ENCODE peak calls at places on chromosomes 5 and 9, in five cellular contexts. P is GM23338, J is HepG2, W is HCT116, Y is sigmoid colon. F is an unnamed sample.

GRCh38 chr9:108374606-108375005 is 481.2 kb downstream of the ACTL7B start:
- DNase-seq in P (no peak), J (no peak), W (no peak), Y (no peak), F (no peak)

GRCh38 chr5:10719965-10720364 is 41.1 kb downstream of the DAP start:
- DNase-seq in P (no peak), J (no peak), W (peak; percentile 86), Y (no peak), F (no peak)

GRCh38 chr5:128782446-128782845 is 182.8 kb upstream of the SLC27A6 start:
- DNase-seq in P (no peak), J (no peak), W (peak; percentile 12), Y (peak; percentile 84), F (no peak)

GRCh38 chr5:138212828-138213160 is 329 bp downstream of the CDC23 start:
- DNase-seq in P (peak; percentile 34), J (no peak), W (no peak), Y (no peak), F (no peak)

GRCh38 chr9:127898433-127899199 is 787 bp downstream of the ST6GALNAC6 start:
- DNase-seq in P (peak; percentile 56), J (peak; percentile 50), W (no peak), Y (peak; percentile 85), F (no peak)

GRCh38 chr5:95822038-95822407 is 503 bp downstream of the GLRX start:
- DNase-seq in P (peak; percentile 71), J (no peak), W (no peak), Y (peak; percentile 85), F (peak; percentile 80)

GRCh38 chr9:118577121-118577520 is 792.1 kb downstream of the BRINP1 start:
- DNase-seq in P (no peak), J (no peak), W (no peak), Y (no peak), F (no peak)

GRCh38 chr9:34086889-34087288 is 38.2 kb upstream of the UBAP2 start:
- DNase-seq in P (no peak), J (no peak), W (no peak), Y (no peak), F (no peak)

GRCh38 chr5:96952946-96953730 is 17.3 kb downstream of the LNPEP start:
- DNase-seq in P (no peak), J (no peak), W (no peak), Y (no peak), F (no peak)

GRCh38 chr9:133421615-133422542 is at the start of gene ADAMTS13:
- DNase-seq in P (peak; percentile 81), J (peak; percentile 74), W (no peak), Y (no peak), F (no peak)

GRCh38 chr5:35096209-35096608 is 48.5 kb upstream of the AGXT2 start:
- DNase-seq in P (no peak), J (no peak), W (no peak), Y (no peak), F (no peak)

DNA sequence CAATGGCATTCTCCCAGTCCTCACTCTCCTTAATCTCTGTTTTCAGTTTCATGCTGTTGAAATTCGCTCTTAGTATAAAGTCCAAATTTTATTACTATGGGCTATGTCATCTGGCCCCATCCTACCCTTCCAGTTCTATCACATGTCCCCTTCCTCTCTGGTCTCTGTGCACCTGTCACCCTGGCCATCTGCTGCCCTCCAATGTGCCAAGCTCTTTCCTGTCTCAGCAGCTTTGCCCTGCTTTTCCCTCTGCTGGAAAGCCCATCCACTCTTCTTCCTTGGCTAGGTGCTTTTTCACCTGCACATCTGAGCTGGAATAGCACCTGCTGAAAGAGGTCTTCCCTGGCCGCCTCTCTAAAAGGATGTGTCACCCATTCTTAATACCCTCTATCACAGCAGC is 284.6 kb upstream of the MAP3K1 start:
- DNase-seq in P (no peak), J (no peak), W (no peak), Y (no peak), F (no peak)
- H3K4me1 ChIP-seq in P (no peaks in the 10 kb centered on the region), J (peaks cover 33% of the 10 kb centered on the region), W (peaks cover 32% of the 10 kb centered on the region), Y (no peaks in the 10 kb centered on the region), F (no peaks in the 10 kb centered on the region)

GRCh38 chr5:7850533-7851239 is at the start of gene CFAP90:
- DNase-seq in P (peak; percentile 96), J (peak; percentile 49), W (no peak), Y (no peak), F (peak; percentile 91)

GRCh38 chr5:7850241-7850532 is 746 bp downstream of the CFAP90 start:
- DNase-seq in P (no peak), J (peak; percentile 6), W (no peak), Y (peak; percentile 66), F (no peak)

GRCh38 chr5:7852542-7852941 is 1.6 kb upstream of the CFAP90 start:
- DNase-seq in P (no peak), J (no peak), W (no peak), Y (no peak), F (no peak)

GRCh38 chr5:7851617-7852289 is 820 bp upstream of the CFAP90 start:
- DNase-seq in P (no peak), J (peak; percentile 24), W (no peak), Y (no peak), F (no peak)

DNA sequence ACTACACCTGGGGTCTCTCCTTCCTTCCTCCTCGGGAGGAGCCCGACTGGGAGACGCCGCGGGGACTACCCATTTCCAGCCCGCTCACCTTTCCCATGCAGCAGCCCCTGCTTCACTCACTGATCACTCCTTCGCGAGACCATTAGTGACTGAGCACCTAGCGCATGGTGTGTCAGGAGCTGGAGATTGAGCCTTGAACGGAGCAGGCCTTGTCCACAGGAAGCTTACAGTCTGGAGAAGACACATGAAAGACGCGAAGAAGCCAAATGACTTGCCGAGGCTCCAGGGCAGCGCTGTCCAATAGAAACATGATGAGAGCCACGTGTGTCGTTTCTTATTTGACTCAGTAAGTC is 283 bp upstream of the CFAP90 start:
- DNase-seq in P (no peak), J (no peak), W (no peak), Y (no peak), F (no peak)
- H3K4me3 ChIP-seq in P (peak overlapping the region; percentile 79), J (peak overlapping the region; percentile 71), W (no peak overlapping the region), Y (peak overlapping the region; percentile 61), F (peak overlapping the region; percentile 68)

DNA sequence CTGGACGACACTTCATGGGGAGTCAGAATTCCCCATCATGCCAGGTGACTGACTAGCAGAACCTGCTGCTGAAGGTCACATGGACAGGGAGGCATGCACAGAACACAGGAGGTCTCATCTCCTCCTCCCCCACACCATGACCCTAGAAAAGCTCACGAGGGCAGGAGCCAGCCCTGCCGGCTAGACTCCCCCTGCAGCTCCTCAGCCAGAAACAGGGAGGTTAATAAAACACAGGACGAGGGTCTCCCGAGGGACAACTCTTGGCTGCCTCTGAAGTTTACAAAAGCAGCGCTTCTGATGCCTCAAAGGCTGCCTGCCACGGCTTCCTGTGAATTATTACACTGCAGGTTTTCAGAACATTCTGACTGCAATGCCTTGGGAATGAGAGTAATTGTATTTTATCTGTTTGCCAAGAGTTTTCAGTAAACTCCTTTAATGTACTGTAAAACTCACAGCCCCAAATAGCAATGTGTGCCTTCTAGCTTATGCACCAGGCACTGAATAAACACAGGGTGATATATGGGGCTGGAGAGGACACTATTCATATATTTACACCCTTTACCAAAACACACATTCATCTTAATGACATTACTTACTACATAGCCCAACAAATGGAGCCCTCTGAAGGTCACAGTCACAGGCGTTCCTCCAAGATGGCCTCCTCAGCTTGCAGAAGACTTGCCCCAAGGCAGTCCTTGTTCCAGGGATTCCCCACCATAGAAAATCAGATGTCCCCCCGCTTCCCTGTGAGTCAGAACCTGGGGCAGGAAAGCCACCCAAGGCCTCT is 83.7 kb downstream of the C5orf15 start:
- DNase-seq in P (no peak), J (no peak), W (no peak), Y (peak; percentile 70), F (no peak)
- TF ChIP-seq POLR2AphosphoS5 in P (no peak), J (no peak), W (no peak), Y (peak; percentile 84), F (no peak)

GRCh38 chr5:151067632-151068031 is 13.2 kb downstream of the TNIP1 start:
- DNase-seq in P (no peak), J (no peak), W (no peak), Y (no peak), F (no peak)

GRCh38 chr5:151063590-151063989 is 17.2 kb downstream of the TNIP1 start:
- DNase-seq in P (no peak), J (no peak), W (no peak), Y (no peak), F (no peak)

GRCh38 chr5:151064916-151065499 is 15.8 kb downstream of the TNIP1 start:
- DNase-seq in P (no peak), J (no peak), W (no peak), Y (no peak), F (no peak)

GRCh38 chr5:151066920-151067319 is 13.9 kb downstream of the TNIP1 start:
- DNase-seq in P (no peak), J (no peak), W (no peak), Y (no peak), F (no peak)

DNA sequence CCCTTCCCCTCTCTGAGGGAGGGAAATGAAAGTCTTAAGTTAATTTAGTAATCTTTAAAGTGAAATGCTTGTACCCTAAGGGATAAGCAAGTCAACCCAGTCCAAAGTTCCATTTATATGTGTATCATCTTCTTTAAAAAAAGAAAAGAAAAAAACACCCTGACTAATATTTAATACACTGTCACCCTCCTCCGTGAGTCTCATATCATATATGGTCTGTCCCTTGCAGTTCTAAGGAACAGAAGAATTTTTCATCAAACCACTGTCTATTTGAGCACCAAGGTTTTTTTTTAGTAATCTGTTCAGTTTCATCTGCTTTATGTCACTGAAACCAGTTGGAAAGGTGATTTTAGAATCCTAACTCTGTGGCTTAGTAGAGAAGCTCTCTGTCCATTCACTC is 15.2 kb downstream of the TNIP1 start:
- DNase-seq in P (no peak), J (no peak), W (no peak), Y (no peak), F (no peak)
- H3K4me1 ChIP-seq in P (no peaks in the 10 kb centered on the region), J (peaks cover 42% of the 10 kb centered on the region), W (peaks cover 23% of the 10 kb centered on the region), Y (peaks cover 82% of the 10 kb centered on the region), F (peaks cover 78% of the 10 kb centered on the region)

GRCh38 chr5:151086192-151086869 is 5.5 kb upstream of the TNIP1 start:
- DNase-seq in P (no peak), J (no peak), W (no peak), Y (no peak), F (no peak)

GRCh38 chr5:151085517-151086031 is 4.7 kb upstream of the TNIP1 start:
- DNase-seq in P (no peak), J (no peak), W (no peak), Y (peak; percentile 87), F (peak; percentile 42)

GRCh38 chr5:151084363-151084762 is 3.5 kb upstream of the TNIP1 start:
- DNase-seq in P (no peak), J (no peak), W (no peak), Y (no peak), F (no peak)

GRCh38 chr5:151087475-151087874 is 6.6 kb upstream of the TNIP1 start:
- DNase-seq in P (no peak), J (no peak), W (no peak), Y (no peak), F (no peak)

DNA sequence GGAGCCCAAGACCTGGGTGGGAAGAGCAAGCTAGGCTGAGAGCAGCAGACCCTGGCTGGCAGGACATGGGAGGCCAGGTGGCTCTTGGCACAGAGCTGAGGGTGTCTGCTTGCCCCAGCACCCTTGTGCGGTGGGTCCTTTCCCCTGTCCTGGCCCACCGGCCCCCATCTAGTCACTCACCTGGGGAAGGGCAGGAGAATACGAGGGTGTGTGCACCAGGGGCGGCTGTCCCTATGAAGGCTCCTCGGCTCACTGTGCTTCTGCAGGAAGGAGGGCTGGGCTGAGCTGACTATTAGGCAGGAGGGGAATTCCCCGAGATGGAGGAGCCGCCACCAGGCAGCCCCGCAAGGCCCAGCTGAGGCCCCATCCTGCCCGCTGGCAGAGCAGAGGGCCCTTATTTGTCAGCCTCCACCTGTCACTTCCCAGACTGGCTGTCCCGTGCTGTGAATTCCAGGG is 6.1 kb upstream of the TNIP1 start:
- DNase-seq in P (no peak), J (no peak), W (no peak), Y (no peak), F (peak; percentile 68)
- H3K4me3 ChIP-seq in P (no peak overlapping the region), J (peak overlapping the region; percentile 3), W (no peak overlapping the region), Y (no peak overlapping the region), F (no peak overlapping the region)

F was measured in upper lobe of left lung.